ENCODE peak calls at places on chromosomes 6 and 20, in four cellular contexts. X is left colon, P is breast epithelium, Z is astrocyte of the cerebellum. C is an unnamed sample.

GRCh38 chr6:107645740-107646139 is 155.8 kb downstream of the SOBP start:
- DNase-seq in Z (no peak), P (no peak), X (no peak), C (no peak)

GRCh38 chr6:19525673-19526072 is 311.5 kb upstream of the ID4 start:
- DNase-seq in Z (no peak), X (no peak), P (no peak), C (no peak)

GRCh38 chr20:48260370-48260769 is 475.1 kb upstream of the SULF2 start:
- DNase-seq in Z (no peak), X (no peak), P (no peak), C (no peak)

GRCh38 chr6:118709859-118710350 is 58.5 kb upstream of the CEP85L start:
- DNase-seq in X (peak), Z (peak), P (no peak), C (peak)

GRCh38 chr20:57590485-57591288 is 29.5 kb downstream of the ZBP1 start:
- DNase-seq in Z (no peak), P (no peak), X (no peak), C (no peak)

GRCh38 chr6:137727206-137727605 is 139.9 kb upstream of the TNFAIP3 start:
- DNase-seq in Z (no peak), P (no peak), X (no peak), C (no peak)

GRCh38 chr6:154613137-154613676 is 102.7 kb upstream of the CNKSR3 start:
- DNase-seq in X (no peak), Z (peak), P (no peak), C (peak)

GRCh38 chr6:147448212-147448611 is 60.3 kb upstream of the SAMD5 start:
- DNase-seq in P (peak), X (no peak), Z (no peak), C (no peak)

GRCh38 chr6:38279423-38279822 is 360.3 kb downstream of the BTBD9 start:
- DNase-seq in P (no peak), X (no peak), Z (no peak), C (no peak)

GRCh38 chr6:168016756-168017525 is 19.5 kb downstream of the KIF25 start:
- DNase-seq in Z (peak), X (no peak), P (peak), C (no peak)

GRCh38 chr6:17505062-17505476 is 95.0 kb upstream of the FAM8A1 start:
- DNase-seq in P (no peak), Z (no peak), X (no peak), C (no peak)

GRCh38 chr20:62025394-62025793 is 40.3 kb downstream of the TAF4 start:
- DNase-seq in P (no peak), X (no peak), Z (no peak), C (no peak)

GRCh38 chr6:33061987-33062386 is 11.5 kb downstream of the HLA-DPA1 start:
- DNase-seq in X (no peak), Z (no peak), P (no peak), C (peak)

GRCh38 chr6:147950623-147950987 is 392.0 kb upstream of the SASH1 start:
- DNase-seq in P (peak), Z (no peak), X (no peak), C (no peak)

GRCh38 chr20:33415948-33416347 is 14.6 kb upstream of the CDK5RAP1 start:
- DNase-seq in Z (no peak), X (no peak), P (no peak), C (peak)

GRCh38 chr20:25195962-25196700 is 619 bp downstream of the ENTPD6 start:
- DNase-seq in X (peak), P (peak), Z (no peak), C (peak)

GRCh38 chr20:59002388-59002787 is 4.7 kb downstream of the CTSZ start:
- DNase-seq in P (no peak), X (no peak), Z (no peak), C (no peak)

GRCh38 chr6:89120371-89120770 is 2.5 kb upstream of the SRSF12 start:
- DNase-seq in P (no peak), X (no peak), Z (no peak), C (peak)

GRCh38 chr20:38725959-38726848 is 1.9 kb downstream of the SLC32A1 start:
- DNase-seq in P (no peak), X (no peak), Z (peak), C (peak)

GRCh38 chr6:163392533-163392932 is 22.0 kb upstream of the QKI start:
- DNase-seq in Z (no peak), P (no peak), X (no peak), C (no peak)

GRCh38 chr6:15244605-15245360 is 1.1 kb upstream of the JARID2 start:
- DNase-seq in X (peak), Z (peak), P (peak), C (peak)

GRCh38 chr6:80338201-80338836 is 231.8 kb downstream of the BCKDHB start:
- DNase-seq in X (peak), P (no peak), Z (no peak), C (peak)

GRCh38 chr6:156617376-156617775 is 159.8 kb upstream of the ARID1B start:
- DNase-seq in X (peak), Z (no peak), P (no peak), C (no peak)

GRCh38 chr6:82067021-82067420 is 180.5 kb downstream of the IBTK start:
- DNase-seq in Z (no peak), X (no peak), P (no peak), C (no peak)

GRCh38 chr20:41344477-41344876 is 3.9 kb downstream of the LPIN3 start:
- DNase-seq in Z (no peak), X (no peak), P (peak), C (no peak)

GRCh38 chr6:144319193-144319592 is 34.1 kb downstream of the UTRN start:
- DNase-seq in Z (no peak), X (no peak), P (no peak), C (no peak)

GRCh38 chr20:2692036-2692885 is at the start of gene EBF4:
- DNase-seq in Z (no peak), P (peak), X (peak), C (no peak)

GRCh38 chr6:15375018-15375417 is 129.1 kb downstream of the JARID2 start:
- DNase-seq in P (no peak), Z (no peak), X (no peak), C (no peak)

GRCh38 chr6:143802833-143803565 is 40.1 kb upstream of the LTV1 start:
- DNase-seq in X (no peak), Z (no peak), P (no peak), C (peak)

GRCh38 chr6:17311595-17312311 is 30.6 kb downstream of the RBM24 start:
- DNase-seq in P (no peak), Z (no peak), X (no peak), C (no peak)

GRCh38 chr20:40265872-40266533 is 423.0 kb downstream of the MAFB start:
- DNase-seq in P (no peak), X (no peak), Z (no peak), C (peak)

GRCh38 chr20:3420211-3420707 is 12.8 kb upstream of the DNAAF9 start:
- DNase-seq in P (peak), X (peak), Z (no peak), C (peak)

GRCh38 chr6:50815436-50816114 is 3.1 kb upstream of the TFAP2B start:
- DNase-seq in Z (no peak), P (no peak), X (no peak), C (peak)

GRCh38 chr20:59673998-59674445 is 69.7 kb downstream of the PHACTR3 start:
- DNase-seq in P (peak), Z (no peak), X (no peak), C (no peak)

GRCh38 chr20:40651121-40651520 is 37.9 kb downstream of the MAFB start:
- DNase-seq in X (no peak), Z (peak), P (no peak), C (no peak)

GRCh38 chr6:168383062-168383854 is 57.7 kb upstream of the SMOC2 start:
- DNase-seq in Z (no peak), P (no peak), X (no peak), C (no peak)

C was measured in HT1080.